ENCODE peak calls at places on chromosomes 1 and 21, in eight cellular contexts. J is CD4-positive, CD25-positive, alpha-beta regulatory T cell; P is activated CD4-positive, alpha-beta T cell treated with anti-CD3 and anti-CD28 coated beads for 48 hours; O is IMR-90; Q is AG04449; C is BE2C; T is AG08395; G is progenitor cell of endocrine pancreas. X is an unnamed sample.

GRCh38 chr1:22366346-22366745 is 85.3 kb upstream of the ZBTB40 start:
- DNase-seq in J (no peak), P (no peak), O (no peak), Q (no peak), C (no peak), T (no peak), G (no peak), X (no peak)

GRCh38 chr1:26191739-26192138 is 1.3 kb downstream of the CATSPER4 start:
- DNase-seq in J (no peak), P (peak; percentile 31), O (no peak), Q (no peak), C (no peak), T (no peak), G (no peak), X (no peak)

GRCh38 chr1:202085682-202086373 is 36.9 kb upstream of the GPR37L1 start:
- DNase-seq in J (no peak), P (no peak), O (peak; percentile 35), Q (no peak), C (no peak), T (no peak), G (no peak), X (no peak)

GRCh38 chr1:21175324-21175669 is 1.4 kb downstream of the EIF4G3 start:
- DNase-seq in J (peak; percentile 31), P (peak; percentile 47), O (peak; percentile 27), Q (no peak), C (no peak), T (peak; percentile 21), G (no peak), X (no peak)

GRCh38 chr1:183155939-183156338 is 30.1 kb upstream of the LAMC2 start:
- DNase-seq in J (no peak), P (no peak), O (peak; percentile 70), Q (no peak), C (no peak), T (no peak), G (no peak), X (no peak)

GRCh38 chr1:38991638-38992449 is 768 bp downstream of the AKIRIN1 start:
- DNase-seq in J (no peak), P (peak; percentile 18), O (no peak), Q (no peak), C (peak; percentile 36), T (peak; percentile 35), G (peak; percentile 19), X (no peak)

GRCh38 chr1:193181985-193182384 is 4.4 kb downstream of the B3GALT2 start:
- DNase-seq in J (no peak), P (no peak), O (peak; percentile 23), Q (no peak), C (peak; percentile 30), T (no peak), G (no peak), X (no peak)

GRCh38 chr1:23444104-23444533 is 19.6 kb upstream of the TCEA3 start:
- DNase-seq in J (no peak), P (no peak), O (peak; percentile 72), Q (peak; percentile 51), C (no peak), T (peak; percentile 89), G (no peak), X (peak; percentile 30)

GRCh38 chr1:27011058-27011764 is 1.4 kb downstream of the TENT5B start:
- DNase-seq in J (no peak), P (no peak), O (peak; percentile 88), Q (no peak), C (no peak), T (peak; percentile 75), G (peak; percentile 39), X (no peak)

GRCh38 chr1:231020139-231020601 is 19.9 kb downstream of the FAM89A start:
- DNase-seq in J (no peak), P (peak; percentile 17), O (peak; percentile 28), Q (no peak), C (no peak), T (no peak), G (no peak), X (no peak)

GRCh38 chr1:194568610-194569009 is 1382.2 kb upstream of the B3GALT2 start:
- DNase-seq in J (no peak), P (no peak), O (peak; percentile 12), Q (no peak), C (no peak), T (no peak), G (no peak), X (no peak)

GRCh38 chr1:188778578-188778977 is 1699.1 kb downstream of the BRINP3 start:
- DNase-seq in J (no peak), P (no peak), O (peak; percentile 13), Q (no peak), C (no peak), T (no peak), G (no peak), X (no peak)

GRCh38 chr1:24109166-24109483 is 2.8 kb downstream of the MYOM3 start:
- DNase-seq in J (no peak), P (no peak), O (no peak), Q (no peak), C (no peak), T (no peak), G (no peak), X (no peak)

GRCh38 chr1:53074313-53075154 is 12.5 kb downstream of the PODN start:
- DNase-seq in J (no peak), P (no peak), O (no peak), Q (no peak), C (no peak), T (no peak), G (no peak), X (no peak)

GRCh38 chr1:242467556-242468145 is 56.8 kb downstream of the PLD5 start:
- DNase-seq in J (no peak), P (peak; percentile 40), O (peak; percentile 8), Q (no peak), C (peak; percentile 79), T (peak; percentile 62), G (peak; percentile 24), X (no peak)

GRCh38 chr1:82114887-82115286 is 314.2 kb downstream of the ADGRL2 start:
- DNase-seq in J (no peak), P (no peak), O (no peak), Q (no peak), C (no peak), T (no peak), G (no peak), X (no peak)

GRCh38 chr1:112515311-112516009 is 6.7 kb downstream of the WNT2B start:
- DNase-seq in J (no peak), P (no peak), O (peak; percentile 83), Q (no peak), C (no peak), T (peak; percentile 76), G (no peak), X (no peak)

GRCh38 chr21:44885615-44886014 is 12.1 kb upstream of the PTTG1IP start:
- DNase-seq in J (no peak), P (no peak), O (no peak), Q (no peak), C (no peak), T (no peak), G (no peak), X (no peak)

GRCh38 chr1:14543191-14543849 is 55.2 kb upstream of the KAZN start:
- DNase-seq in J (no peak), P (no peak), O (peak; percentile 15), Q (no peak), C (no peak), T (peak; percentile 53), G (no peak), X (no peak)